ENCODE peak calls at places on chromosomes 7 and 10, in ten cellular contexts. G, T, Y, L, I, B, X, K, Q and F are unnamed samples.

GRCh38 chr10:103703941-103704919 is 151.1 kb downstream of the SH3PXD2A start:
- DNase-seq in G (no peak), T (no peak), Y (no peak), L (no peak), I (no peak), B (no peak), X (no peak), K (no peak), Q (no peak), F (no peak)

GRCh38 chr10:86400705-86401587 is 34.4 kb upstream of the GRID1 start:
- DNase-seq in G (peak; percentile 60), T (peak; percentile 57), Y (peak; percentile 75), L (no peak), I (peak; percentile 59), B (peak; percentile 45), X (no peak), K (no peak), Q (peak; percentile 80), F (peak; percentile 64)

GRCh38 chr10:47319798-47320197 is 2.5 kb upstream of the GDF2 start:
- DNase-seq in G (no peak), T (no peak), Y (no peak), L (no peak), I (no peak), B (no peak), X (no peak), K (no peak), Q (no peak), F (no peak)

GRCh38 chr7:14303536-14303935 is 314.1 kb upstream of the ETV1 start:
- DNase-seq in G (peak; percentile 13), T (no peak), Y (no peak), L (no peak), I (no peak), B (no peak), X (no peak), K (no peak), Q (no peak), F (no peak)

GRCh38 chr7:1502845-1503244 is 1.3 kb downstream of the INTS1 start:
- DNase-seq in G (no peak), T (no peak), Y (no peak), L (no peak), I (no peak), B (no peak), X (no peak), K (no peak), Q (no peak), F (no peak)

GRCh38 chr10:17782921-17783665 is 26.1 kb upstream of the MRC1 start:
- DNase-seq in G (peak; percentile 65), T (no peak), Y (no peak), L (peak; percentile 87), I (no peak), B (peak; percentile 81), X (no peak), K (no peak), Q (no peak), F (peak; percentile 94)

GRCh38 chr7:10912077-10912476 is 61.6 kb upstream of the PHF14 start:
- DNase-seq in G (no peak), T (no peak), Y (no peak), L (no peak), I (no peak), B (no peak), X (no peak), K (no peak), Q (no peak), F (no peak)

GRCh38 chr10:93958834-93959233 is 34.9 kb upstream of the PLCE1 start:
- DNase-seq in G (no peak), T (no peak), Y (no peak), L (no peak), I (no peak), B (no peak), X (no peak), K (no peak), Q (no peak), F (no peak)

GRCh38 chr10:132595850-132596249 is 58.3 kb downstream of the INPP5A start:
- DNase-seq in G (no peak), T (no peak), Y (no peak), L (no peak), I (no peak), B (no peak), X (no peak), K (no peak), Q (no peak), F (no peak)